ENCODE peak calls at places on chromosome 6, in four cellular contexts. G is HCT116, M is K562, W is HepG2. Z is an unnamed sample.

GRCh38 chr6:56292505-56293181 is 45.3 kb upstream of the COL21A1 start:
- DNase-seq in G (peak; percentile 53), M (peak; percentile 10), W (peak; percentile 62), Z (peak; percentile 72)

GRCh38 chr6:125219451-125219942 is 65.9 kb downstream of the TPD52L1 start:
- DNase-seq in G (no peak), M (no peak), W (no peak), Z (no peak)

GRCh38 chr6:167760979-167761793 is 65.5 kb upstream of the AFDN start:
- DNase-seq in G (no peak), M (no peak), W (peak; percentile 85), Z (no peak)

GRCh38 chr6:150354754-150355571 is 13.8 kb upstream of the IYD start:
- DNase-seq in G (no peak), M (no peak), W (no peak), Z (no peak)

GRCh38 chr6:166569206-166569605 is 17.3 kb downstream of the RAMACL start:
- DNase-seq in G (no peak), M (no peak), W (no peak), Z (no peak)

GRCh38 chr6:73879466-73879865 is 183.5 kb downstream of the CD109 start:
- DNase-seq in G (no peak), M (no peak), W (no peak), Z (no peak)

GRCh38 chr6:132663661-132664060 is 4.7 kb upstream of the TAAR1 start:
- DNase-seq in G (no peak), M (no peak), W (no peak), Z (no peak)

GRCh38 chr6:25014806-25015560 is 79.2 kb upstream of the RIPOR2 start:
- DNase-seq in G (no peak), M (no peak), W (no peak), Z (no peak)

GRCh38 chr6:115001726-115002436 is 659.1 kb upstream of the HS3ST5 start:
- DNase-seq in G (no peak), M (no peak), W (peak; percentile 5), Z (no peak)

GRCh38 chr6:151372164-151372563 is 19.2 kb downstream of the ZBTB2 start:
- DNase-seq in G (no peak), M (no peak), W (no peak), Z (no peak)

GRCh38 chr6:3526962-3527796 is 70.3 kb upstream of the SLC22A23 start:
- DNase-seq in G (no peak), M (no peak), W (no peak), Z (no peak)

GRCh38 chr6:6436946-6437345 is 116.5 kb upstream of the F13A1 start:
- DNase-seq in G (no peak), M (no peak), W (no peak), Z (no peak)

GRCh38 chr6:90217621-90218496 is 78.8 kb downstream of the BACH2 start:
- DNase-seq in G (no peak), M (no peak), W (peak; percentile 62), Z (no peak)

GRCh38 chr6:45112711-45113110 is 215.4 kb upstream of the RUNX2 start:
- DNase-seq in G (no peak), M (no peak), W (no peak), Z (no peak)

GRCh38 chr6:47360388-47360787 is 50.7 kb upstream of the TNFRSF21 start:
- DNase-seq in G (no peak), M (no peak), W (no peak), Z (no peak)

GRCh38 chr6:35214869-35215664 is 1.3 kb downstream of the SCUBE3 start:
- DNase-seq in G (no peak), M (no peak), W (no peak), Z (no peak)

GRCh38 chr6:127115032-127115661 is 3.3 kb upstream of the RSPO3 start:
- DNase-seq in G (no peak), M (no peak), W (no peak), Z (no peak)

GRCh38 chr6:134911532-134911931 is 38.4 kb downstream of the ALDH8A1 start:
- DNase-seq in G (no peak), M (no peak), W (no peak), Z (no peak)

GRCh38 chr6:74534485-74535211 is 671.2 kb downstream of the COL12A1 start:
- DNase-seq in G (peak; percentile 19), M (no peak), W (peak; percentile 99), Z (peak; percentile 52)

GRCh38 chr6:137352859-137353258 is 133.7 kb upstream of the IFNGR1 start:
- DNase-seq in G (no peak), M (no peak), W (peak; percentile 93), Z (no peak)

GRCh38 chr6:100466410-100467143 is 1.9 kb upstream of the SIM1 start:
- DNase-seq in G (no peak), M (no peak), W (peak; percentile 2), Z (no peak)

GRCh38 chr6:111030008-111031006 is 48.5 kb downstream of the RPF2 start:
- DNase-seq in G (no peak), M (no peak), W (no peak), Z (no peak)

GRCh38 chr6:15426395-15426794 is 180.5 kb downstream of the JARID2 start:
- DNase-seq in G (no peak), M (no peak), W (no peak), Z (no peak)

GRCh38 chr6:52566201-52566600 is 10.7 kb downstream of the TRAM2 start:
- DNase-seq in G (no peak), M (no peak), W (no peak), Z (no peak)

GRCh38 chr6:52566853-52567279 is 10.0 kb downstream of the TRAM2 start:
- DNase-seq in G (no peak), M (no peak), W (peak; percentile 58), Z (no peak)

GRCh38 chr6:52571099-52571755 is 5.6 kb downstream of the TRAM2 start:
- DNase-seq in G (no peak), M (no peak), W (no peak), Z (no peak)

GRCh38 chr6:52570291-52570700 is 6.6 kb downstream of the TRAM2 start:
- DNase-seq in G (no peak), M (no peak), W (no peak), Z (no peak)

GRCh38 chr6:52568320-52568719 is 8.5 kb downstream of the TRAM2 start:
- DNase-seq in G (no peak), M (no peak), W (no peak), Z (no peak)
- TF ChIP-seq POLR2AphosphoS5 in G (no peak), M (no peak), W (no peak), Z (no peak)

GRCh38 chr6:122471107-122472021 is at the start of gene SERINC1:
- DNase-seq in G (peak; percentile 91), M (peak; percentile 91), W (peak; percentile 92), Z (peak; percentile 88)

GRCh38 chr6:122476131-122476530 is 4.5 kb upstream of the SERINC1 start:
- DNase-seq in G (no peak), M (peak; percentile 26), W (peak; percentile 24), Z (peak; percentile 8)

GRCh38 chr6:122472022-122472340 is 374 bp upstream of the SERINC1 start:
- DNase-seq in G (no peak), M (no peak), W (no peak), Z (no peak)
- H3K27ac ChIP-seq in G (peak overlapping the region; percentile 50), M (peak overlapping the region; percentile 87), W (peak overlapping the region; percentile 75), Z (peak overlapping the region; percentile 95)

GRCh38 chr6:170456334-170456733 is 96.8 kb downstream of the PSMB1 start:
- DNase-seq in G (no peak), M (no peak), W (no peak), Z (no peak)
- TF ChIP-seq TCF7L2 in G (no peak), M (no peak), W (no peak), Z (no peak)

DNA sequence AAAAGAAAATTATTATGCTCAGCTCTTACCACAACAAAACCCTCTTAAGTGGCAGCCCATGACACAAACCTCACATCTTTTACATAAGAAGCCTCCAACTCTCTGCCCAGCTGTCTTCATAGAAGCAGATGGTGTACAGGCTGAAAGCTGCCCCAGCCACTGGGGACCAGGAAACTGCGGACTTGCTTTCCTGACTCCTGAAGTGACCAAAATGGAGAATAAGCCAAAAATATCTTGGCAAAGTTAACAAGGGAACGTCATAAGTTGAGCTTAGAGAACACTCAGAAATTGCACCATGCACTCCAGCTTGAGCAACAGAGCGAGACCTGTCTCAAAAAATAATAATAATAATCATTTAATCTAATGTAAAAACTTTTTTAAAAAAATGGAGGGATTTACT is 160.3 kb upstream of the CDYL start:
- DNase-seq in G (no peak), M (no peak), W (no peak), Z (no peak)
- TF ChIP-seq POLR2AphosphoS5 in G (no peak), M (no peak), W (no peak), Z (no peak)

GRCh38 chr6:81194374-81194773 is 558.1 kb downstream of the TENT5A start:
- DNase-seq in G (no peak), M (no peak), W (no peak), Z (no peak)
- H3K27ac ChIP-seq in G (no peak overlapping the region), M (no peak overlapping the region), W (no peak overlapping the region), Z (no peak overlapping the region)

Z was measured in Panc1.